ENCODE peak calls at places on chromosomes 11 and 22, in five cellular contexts. U is spleen; P is ELR; S is effector memory CD8-positive, alpha-beta T cell; L is Right ventricle myocardium superior. Q is an unnamed sample.

GRCh38 chr11:33478111-33478573 is 221.0 kb downstream of the HIPK3 start:
- DNase-seq in P (no peak), L (no peak), S (no peak), U (no peak), Q (no peak)

GRCh38 chr22:42912049-42912448 is 55.0 kb upstream of the ARFGAP3 start:
- DNase-seq in U (no peak), P (no peak), L (peak; percentile 10), S (no peak), Q (no peak)

GRCh38 chr11:660281-660680 is 23.2 kb downstream of the DRD4 start:
- DNase-seq in S (no peak), U (no peak), L (no peak), P (no peak), Q (no peak)

GRCh38 chr11:123429851-123430735 is at the start of gene GRAMD1B:
- DNase-seq in S (peak; percentile 64), U (peak; percentile 91), P (peak; percentile 94), L (peak; percentile 68), Q (peak; percentile 63)

GRCh38 chr22:19218541-19219233 is 40.2 kb upstream of the SLC25A1 start:
- DNase-seq in P (no peak), L (no peak), S (no peak), U (no peak), Q (no peak)

GRCh38 chr22:28442264-28442950 is 237.2 kb downstream of the TTC28 start:
- DNase-seq in S (peak; percentile 5), P (peak; percentile 79), L (peak; percentile 88), U (peak; percentile 90), Q (peak; percentile 87)

GRCh38 chr11:8282621-8283509 is 19.2 kb upstream of the LMO1 start:
- DNase-seq in L (no peak), U (peak; percentile 69), P (no peak), S (no peak), Q (peak; percentile 52)

GRCh38 chr11:66231561-66231960 is 36.9 kb upstream of the RAB1B start:
- DNase-seq in S (no peak), L (no peak), U (no peak), P (no peak), Q (no peak)

GRCh38 chr11:102226702-102227101 is 90.6 kb upstream of the BIRC3 start:
- DNase-seq in S (no peak), L (no peak), P (peak; percentile 73), U (no peak), Q (no peak)

GRCh38 chr11:29135504-29135903 is 881.3 kb downstream of the KCNA4 start:
- DNase-seq in P (peak; percentile 73), S (no peak), L (no peak), U (no peak), Q (no peak)

GRCh38 chr11:62073061-62073460 is 50.8 kb upstream of the INCENP start:
- DNase-seq in L (no peak), U (no peak), P (no peak), S (no peak), Q (no peak)

GRCh38 chr11:65648997-65649491 is 11.1 kb downstream of the SIPA1 start:
- DNase-seq in S (no peak), U (peak; percentile 74), P (no peak), L (no peak), Q (peak; percentile 52)

GRCh38 chr11:73759520-73760065 is 1.3 kb downstream of the RAB6A start:
- DNase-seq in L (no peak), S (no peak), P (peak; percentile 53), U (no peak), Q (no peak)

GRCh38 chr11:113549611-113550061 is 74.4 kb upstream of the DRD2 start:
- DNase-seq in S (no peak), L (no peak), U (no peak), P (no peak), Q (no peak)

GRCh38 chr22:26273011-26273675 is 103.9 kb downstream of the SEZ6L start:
- DNase-seq in P (no peak), U (no peak), S (no peak), L (no peak), Q (no peak)

GRCh38 chr11:86787018-86787417 is 13.3 kb upstream of the PRSS23 start:
- DNase-seq in U (no peak), L (no peak), S (no peak), P (no peak), Q (no peak)

GRCh38 chr11:76577199-76577920 is 93.2 kb downstream of the LRRC32 start:
- DNase-seq in S (no peak), P (peak; percentile 89), U (no peak), L (peak; percentile 86), Q (no peak)

GRCh38 chr11:122784325-122785155 is 53.8 kb upstream of the CRTAM start:
- DNase-seq in P (peak; percentile 95), L (no peak), U (no peak), S (no peak), Q (peak; percentile 57)

GRCh38 chr11:63710476-63711217 is 29.3 kb downstream of the RTN3 start:
- DNase-seq in S (no peak), L (no peak), P (peak; percentile 20), U (no peak), Q (no peak)

GRCh38 chr11:15843309-15843857 is 513.0 kb downstream of the SOX6 start:
- DNase-seq in U (no peak), P (no peak), L (no peak), S (no peak), Q (no peak)

GRCh38 chr11:128890543-128891409 is at the start of gene KCNJ5:
- DNase-seq in U (no peak), S (no peak), P (peak; percentile 42), L (peak; percentile 67), Q (peak; percentile 49)

GRCh38 chr11:14414470-14415461 is 55.8 kb upstream of the RRAS2 start:
- DNase-seq in U (no peak), L (no peak), S (peak; percentile 70), P (peak; percentile 58), Q (no peak)

GRCh38 chr11:93651052-93651451 is 10.4 kb upstream of the CEP295 start:
- DNase-seq in S (no peak), P (no peak), U (no peak), L (no peak), Q (no peak)

GRCh38 chr11:47348859-47349258 is 3.6 kb downstream of the MYBPC3 start:
- DNase-seq in U (no peak), L (no peak), S (no peak), P (peak; percentile 58), Q (no peak)

GRCh38 chr11:92122561-92122960 is 102.1 kb upstream of the FAT3 start:
- DNase-seq in P (no peak), S (no peak), U (no peak), L (no peak), Q (no peak)

GRCh38 chr11:2575611-2576051 is 124.2 kb downstream of the KCNQ1OT1 start:
- DNase-seq in S (no peak), U (peak; percentile 58), L (peak; percentile 19), P (no peak), Q (no peak)

GRCh38 chr22:20247010-20247505 is 21.1 kb downstream of the RTN4R start:
- DNase-seq in P (no peak), U (no peak), S (no peak), L (no peak), Q (no peak)

GRCh38 chr11:116980136-116980793 is 118.0 kb downstream of the SIK3 start:
- DNase-seq in S (no peak), L (no peak), U (no peak), P (no peak), Q (no peak)

GRCh38 chr11:64809781-64810241 is 540 bp downstream of the MEN1 start:
- DNase-seq in P (peak; percentile 29), S (no peak), U (peak; percentile 86), L (no peak), Q (no peak)

GRCh38 chr11:28257761-28258160 is 149.6 kb downstream of the METTL15 start:
- DNase-seq in P (no peak), U (no peak), S (no peak), L (no peak), Q (no peak)

GRCh38 chr11:44085330-44085729 is 10.1 kb upstream of the EXT2 start:
- DNase-seq in U (no peak), S (no peak), P (no peak), L (no peak), Q (no peak)

GRCh38 chr11:108562746-108563581 is 30.6 kb downstream of the EXPH5 start:
- DNase-seq in S (no peak), L (no peak), U (no peak), P (no peak), Q (no peak)

GRCh38 chr11:114149689-114150407 is 90.3 kb downstream of the ZBTB16 start:
- DNase-seq in S (no peak), U (no peak), P (no peak), L (no peak), Q (no peak)